ENCODE peak calls at places on chromosomes 16 and 17, in eight cellular contexts. Y, C, A, Z, Q, X, P and M are unnamed samples.
A peak's percentile ranks its signal among the peaks of the same experiment; 100 is the strongest.

GRCh38 chr17:81397314-81398169 is 2.3 kb downstream of the BAHCC1 start:
- DNase-seq in C (no peak), Z (no peak), A (peak; percentile 80), X (no peak), Y (peak; percentile 83), Q (peak; percentile 97), P (no peak), M (peak; percentile 79)

GRCh38 chr16:53372942-53373871 is 61.1 kb upstream of the RBL2 start:
- DNase-seq in X (peak; percentile 94), A (no peak), Z (peak; percentile 85), C (peak; percentile 7), Q (no peak), Y (peak; percentile 92), P (peak; percentile 81), M (peak; percentile 51)

GRCh38 chr17:75544250-75544649 is 18.8 kb downstream of the LLGL2 start:
- DNase-seq in Z (no peak), C (no peak), Q (no peak), Y (no peak), P (no peak), A (no peak), X (no peak), M (no peak)

GRCh38 chr17:58052951-58053715 is 30.1 kb upstream of the DYNLL2 start:
- DNase-seq in X (no peak), C (no peak), Z (no peak), Q (no peak), A (no peak), Y (no peak), P (no peak), M (no peak)

GRCh38 chr16:12518238-12519004 is 285.3 kb downstream of the CPPED1 start:
- DNase-seq in Y (no peak), P (no peak), Q (no peak), A (no peak), X (no peak), Z (no peak), C (no peak), M (no peak)

GRCh38 chr16:457732-458400 is 32.4 kb downstream of the RAB11FIP3 start:
- DNase-seq in C (peak; percentile 22), Y (no peak), X (no peak), Z (peak; percentile 30), Q (no peak), P (no peak), A (no peak), M (no peak)

GRCh38 chr17:3656755-3657587 is 11.4 kb downstream of the TAX1BP3 start:
- DNase-seq in X (no peak), Y (no peak), C (no peak), Z (no peak), A (no peak), P (no peak), Q (no peak), M (no peak)

GRCh38 chr16:50634947-50635346 is 46.2 kb downstream of the SNX20 start:
- DNase-seq in C (no peak), X (no peak), A (no peak), Z (no peak), Y (no peak), P (no peak), Q (no peak), M (no peak)

GRCh38 chr17:80892900-80893603 is 98.6 kb upstream of the CHMP6 start:
- DNase-seq in A (peak; percentile 83), Q (no peak), P (no peak), C (no peak), Z (no peak), Y (peak; percentile 40), X (no peak), M (peak; percentile 75)

GRCh38 chr17:74431568-74432483 is at the start of gene GPRC5C:
- DNase-seq in Z (peak; percentile 83), A (peak; percentile 87), P (peak; percentile 83), Y (peak; percentile 97), C (peak; percentile 83), X (peak; percentile 84), Q (peak; percentile 83), M (peak; percentile 83)

GRCh38 chr16:16004314-16004749 is 54.9 kb downstream of the ABCC1 start:
- DNase-seq in A (no peak), X (no peak), C (no peak), Q (no peak), Y (no peak), P (no peak), Z (no peak), M (peak; percentile 44)

GRCh38 chr17:83199500-83200201 is 120.2 kb downstream of the METRNL start:
- DNase-seq in P (peak; percentile 79), Q (no peak), Z (peak; percentile 57), C (peak; percentile 46), X (peak; percentile 94), A (peak; percentile 78), Y (peak; percentile 38), M (no peak)

GRCh38 chr17:43720311-43721060 is 38.1 kb downstream of the SOST start:
- DNase-seq in P (peak; percentile 86), X (peak; percentile 96), Y (peak; percentile 89), C (peak; percentile 85), Q (peak; percentile 86), Z (peak; percentile 82), A (peak; percentile 84), M (no peak)

GRCh38 chr17:46157443-46158107 is 35.7 kb downstream of the KANSL1 start:
- DNase-seq in Z (no peak), Y (no peak), X (no peak), C (no peak), A (no peak), Q (no peak), P (no peak), M (no peak)

GRCh38 chr16:5509794-5510193 is 412.2 kb upstream of the EEF2KMT start:
- DNase-seq in P (no peak), Q (no peak), C (no peak), Y (no peak), A (no peak), Z (peak; percentile 38), X (no peak), M (no peak)

GRCh38 chr16:84497836-84498610 is 6.4 kb downstream of the MEAK7 start:
- DNase-seq in A (no peak), P (no peak), Y (no peak), X (peak; percentile 15), C (no peak), Q (no peak), Z (no peak), M (no peak)

GRCh38 chr17:18004901-18005305 is 32.2 kb downstream of the DRC3 start:
- DNase-seq in X (no peak), Y (no peak), Z (no peak), P (no peak), A (peak; percentile 78), Q (peak; percentile 42), C (no peak), M (no peak)

GRCh38 chr16:86150646-86151371 is 251.8 kb downstream of the IRF8 start:
- DNase-seq in Q (no peak), C (no peak), Z (no peak), Y (no peak), A (no peak), X (no peak), P (no peak), M (no peak)

GRCh38 chr17:68512967-68513474 is 791 bp downstream of the PRKAR1A start:
- DNase-seq in C (no peak), X (no peak), P (no peak), Z (no peak), Q (peak; percentile 56), Y (no peak), A (no peak), M (peak; percentile 20)

GRCh38 chr17:68513932-68514331 is 1.7 kb downstream of the PRKAR1A start:
- DNase-seq in Z (no peak), X (no peak), Q (no peak), P (no peak), Y (no peak), C (no peak), A (no peak), M (no peak)

GRCh38 chr17:68512247-68512966 is at the start of gene PRKAR1A:
- DNase-seq in Y (peak; percentile 97), C (peak; percentile 96), Z (peak; percentile 96), P (peak; percentile 97), Q (peak; percentile 98), X (peak; percentile 99), A (peak; percentile 97), M (peak; percentile 92)

GRCh38 chr17:68511254-68511670 is 968 bp upstream of the PRKAR1A start:
- DNase-seq in Z (peak; percentile 67), X (no peak), P (peak; percentile 73), A (no peak), Q (no peak), C (no peak), Y (no peak), M (peak; percentile 27)

GRCh38 chr17:68511671-68512246 is 471 bp upstream of the PRKAR1A start:
- DNase-seq in Z (peak; percentile 84), A (peak; percentile 91), X (peak; percentile 95), Y (peak; percentile 90), C (peak; percentile 88), Q (peak; percentile 92), P (peak; percentile 85), M (no peak)
- TF ChIP-seq CTCF in Z (no peak), A (no peak), X (no peak), Y (no peak), C (no peak), Q (no peak), P (no peak), M (no peak)

DNA sequence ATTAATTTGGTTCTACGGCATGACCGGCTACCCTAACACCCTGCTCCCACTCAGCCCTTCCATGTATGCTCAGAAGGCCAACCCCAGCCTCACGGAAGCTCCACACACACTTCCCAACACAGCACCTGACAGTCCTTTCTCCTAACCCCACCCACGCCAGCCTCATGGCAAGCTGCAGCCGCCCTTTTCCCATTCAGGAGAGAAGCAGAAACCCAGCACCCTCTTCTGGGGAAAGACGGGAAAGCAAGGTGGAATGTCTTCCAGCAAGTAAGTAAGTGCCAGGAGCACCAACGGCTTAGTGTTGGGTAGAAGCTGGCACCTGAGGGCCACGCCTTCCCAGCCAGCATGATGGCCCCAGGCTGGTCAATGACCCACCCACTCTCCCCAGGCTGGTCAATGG is 32.1 kb downstream of the ABR start:
- DNase-seq in Q (peak; percentile 78), A (no peak), C (peak; percentile 65), Z (peak; percentile 65), Y (no peak), X (no peak), P (peak; percentile 56), M (peak; percentile 70)
- H3K27me3 ChIP-seq in Q (no peaks in the 10 kb centered on the region), A (peaks cover 8% of the 10 kb centered on the region), C (no peaks in the 10 kb centered on the region), Z (no peaks in the 10 kb centered on the region), Y (no peaks in the 10 kb centered on the region), X (no peaks in the 10 kb centered on the region), P (no peaks in the 10 kb centered on the region), M (no peaks in the 10 kb centered on the region)

GRCh38 chr16:88803264-88803987 is at the start of gene CDT1:
- DNase-seq in X (peak; percentile 95), P (peak; percentile 86), C (peak; percentile 80), Y (peak; percentile 95), A (peak; percentile 92), Z (peak; percentile 83), Q (peak; percentile 92), M (no peak)
- TF ChIP-seq CTCF in X (no peak), P (no peak), C (no peak), Y (no peak), A (no peak), Z (no peak), Q (no peak), M (no peak)

GRCh38 chr17:79716183-79716797 is 14.5 kb upstream of the ENPP7 start:
- DNase-seq in Q (no peak), P (no peak), A (no peak), Z (no peak), X (no peak), C (no peak), Y (peak; percentile 65), M (no peak)
- H3K27me3 ChIP-seq in Q (no peaks in the 10 kb centered on the region), P (no peaks in the 10 kb centered on the region), A (peaks cover 39% of the 10 kb centered on the region), Z (no peaks in the 10 kb centered on the region), X (no peaks in the 10 kb centered on the region), C (peaks cover 17% of the 10 kb centered on the region), Y (no peaks in the 10 kb centered on the region), M (no peaks in the 10 kb centered on the region)

GRCh38 chr17:29589524-29590260 is at the start of gene GIT1:
- DNase-seq in Y (peak; percentile 92), P (peak; percentile 86), A (peak; percentile 92), Q (peak; percentile 97), X (peak; percentile 97), Z (peak; percentile 80), C (peak; percentile 84), M (peak; percentile 53)
- TF ChIP-seq CTCF in Y (no peak), P (no peak), A (no peak), Q (no peak), X (peak; percentile 36), Z (no peak), C (no peak), M (peak; percentile 25)